ENCODE peak calls at places on chromosome 16, in six cellular contexts. M is tibial artery, Q is thoracic aorta, H is HFF-Myc, Y is AG04450, D is MM.1S. X is an unnamed sample.
A peak's percentile ranks its signal among the peaks of the same experiment; 100 is the strongest.

GRCh38 chr16:79847101-79847500 is 246.6 kb upstream of the MAF start:
- DNase-seq in Y (no peak), Q (no peak), H (no peak), M (no peak), D (no peak), X (no peak)

GRCh38 chr16:59865071-59865671 is 1131.1 kb upstream of the GOT2 start:
- DNase-seq in Y (no peak), M (no peak), Q (no peak), H (no peak), D (no peak), X (no peak)

GRCh38 chr16:77869997-77870813 is 81.8 kb downstream of the VAT1L start:
- DNase-seq in D (no peak), M (no peak), Y (no peak), H (no peak), Q (no peak), X (no peak)

GRCh38 chr16:18068477-18068876 is 268.1 kb downstream of the NPIPA8 start:
- DNase-seq in H (no peak), D (no peak), M (no peak), Q (no peak), Y (no peak), X (no peak)

GRCh38 chr16:47866431-47866830 is 289.4 kb downstream of the ABCC12 start:
- DNase-seq in Y (no peak), M (no peak), D (no peak), H (no peak), Q (no peak), X (no peak)

GRCh38 chr16:67843343-67843765 is 1.2 kb downstream of the THAP11 start:
- DNase-seq in Q (no peak), D (no peak), Y (no peak), M (no peak), H (no peak), X (peak; percentile 50)

GRCh38 chr16:31501226-31501965 is 6.8 kb downstream of the RUSF1 start:
- DNase-seq in M (no peak), D (no peak), Q (no peak), Y (no peak), H (no peak), X (no peak)

GRCh38 chr16:50227665-50228064 is 38.7 kb upstream of the ADCY7 start:
- DNase-seq in Y (no peak), D (no peak), H (no peak), Q (no peak), M (no peak), X (no peak)

GRCh38 chr16:14360326-14361037 is 269.6 kb downstream of the PARN start:
- DNase-seq in M (no peak), D (no peak), Q (no peak), Y (no peak), H (no peak), X (no peak)

GRCh38 chr16:69048328-69049120 is 56.9 kb upstream of the HAS3 start:
- DNase-seq in D (no peak), Y (no peak), Q (no peak), M (no peak), H (no peak), X (no peak)

GRCh38 chr16:72123426-72123825 is 29.8 kb downstream of the DHX38 start:
- DNase-seq in Y (no peak), M (no peak), Q (no peak), H (no peak), D (no peak), X (no peak)

GRCh38 chr16:77414752-77415231 is 20.0 kb downstream of the ADAMTS18 start:
- DNase-seq in Y (no peak), M (no peak), Q (no peak), H (no peak), D (no peak), X (no peak)

GRCh38 chr16:66991545-66992077 is 3.2 kb downstream of the CES4A start:
- DNase-seq in H (no peak), Y (no peak), M (no peak), Q (no peak), D (no peak), X (no peak)

GRCh38 chr16:26118575-26118974 is 426.8 kb downstream of the HS3ST4 start:
- DNase-seq in D (no peak), H (no peak), M (no peak), Y (no peak), Q (no peak), X (no peak)

GRCh38 chr16:55569025-55569424 is 2.5 kb downstream of the CAPNS2 start:
- DNase-seq in M (no peak), H (no peak), Y (no peak), Q (no peak), D (no peak), X (no peak)

GRCh38 chr16:610513-611381 is 20.0 kb upstream of the WFIKKN1 start:
- DNase-seq in Y (no peak), Q (no peak), H (no peak), M (no peak), D (no peak), X (peak; percentile 31)

GRCh38 chr16:49460786-49461470 is 87.3 kb downstream of the C16orf78 start:
- DNase-seq in H (no peak), M (no peak), Y (no peak), Q (no peak), D (no peak), X (no peak)

GRCh38 chr16:1773703-1774455 is 945 bp upstream of the MRPS34 start:
- DNase-seq in H (no peak), Q (no peak), M (no peak), Y (no peak), D (no peak), X (no peak)

GRCh38 chr16:68349838-68350410 is 39.1 kb downstream of the PRMT7 start:
- DNase-seq in H (no peak), M (no peak), Q (no peak), Y (no peak), D (no peak), X (no peak)

GRCh38 chr16:55542459-55543082 is 23.9 kb upstream of the CAPNS2 start:
- DNase-seq in Q (no peak), M (no peak), H (peak; percentile 32), Y (no peak), D (no peak), X (no peak)

GRCh38 chr16:28879261-28879840 is 1.1 kb downstream of the ATP2A1 start:
- DNase-seq in Y (no peak), M (no peak), D (no peak), H (no peak), Q (no peak), X (no peak)

GRCh38 chr16:23903001-23903414 is 67.2 kb downstream of the PRKCB start:
- DNase-seq in D (no peak), H (no peak), M (no peak), Y (no peak), Q (no peak), X (no peak)

GRCh38 chr16:84566580-84567244 is 51.2 kb downstream of the COTL1 start:
- DNase-seq in D (no peak), Y (no peak), M (no peak), Q (no peak), H (no peak), X (no peak)

GRCh38 chr16:55515110-55515509 is 6.2 kb downstream of the LPCAT2 start:
- DNase-seq in H (no peak), M (no peak), Q (no peak), D (no peak), Y (no peak), X (no peak)

GRCh38 chr16:10371592-10371991 is 14.3 kb upstream of the ATF7IP2 start:
- DNase-seq in M (no peak), Q (no peak), Y (no peak), H (no peak), D (no peak), X (no peak)

GRCh38 chr16:71249399-71249798 is 18.9 kb upstream of the HYDIN start:
- DNase-seq in Q (no peak), Y (no peak), D (no peak), H (no peak), M (no peak), X (no peak)

GRCh38 chr16:69853481-69853880 is 91.3 kb downstream of the WWP2 start:
- DNase-seq in M (no peak), H (no peak), D (no peak), Y (no peak), Q (no peak), X (no peak)

DNA sequence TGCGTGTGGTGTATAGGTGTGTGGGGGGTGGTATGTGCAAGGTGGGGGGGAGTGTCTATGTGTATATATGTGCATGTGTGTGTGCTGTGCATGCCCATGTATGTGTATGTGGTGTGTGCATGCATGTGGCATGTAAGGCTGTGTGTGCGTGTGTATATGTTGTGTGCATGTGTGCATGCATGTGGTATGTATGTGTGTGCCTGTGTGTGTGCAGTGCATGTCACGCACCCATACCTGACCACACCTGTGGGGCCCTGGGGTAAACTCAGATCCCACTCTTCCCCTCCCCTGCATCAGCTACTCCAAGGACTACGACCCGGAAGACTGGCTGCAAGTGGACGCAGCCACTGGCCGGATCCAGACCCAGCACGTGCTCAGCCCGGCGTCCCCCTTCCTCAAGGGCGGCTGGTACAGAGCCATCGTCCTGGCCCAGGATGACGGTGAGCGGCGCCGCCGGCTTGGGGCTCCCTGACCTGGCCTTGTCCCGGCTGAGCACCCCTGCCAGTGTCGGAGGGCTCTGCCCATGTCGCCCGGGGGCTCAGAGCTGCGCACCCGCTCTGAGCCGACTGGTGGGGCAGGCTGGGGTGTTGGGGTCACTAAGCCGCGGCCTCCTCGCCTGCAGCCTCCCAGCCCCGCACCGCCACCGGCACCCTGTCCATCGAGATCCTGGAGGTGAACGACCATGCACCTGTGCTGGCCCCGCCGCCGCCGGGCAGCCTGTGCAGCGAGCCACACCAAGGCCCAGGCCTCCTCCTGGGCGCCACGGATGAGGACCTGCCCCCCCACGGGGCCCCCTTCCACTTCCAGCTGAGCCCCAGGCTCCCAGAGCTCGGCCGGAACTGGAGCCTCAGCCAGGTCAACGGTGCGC is 9.1 kb downstream of the SLC22A31 start:
- DNase-seq in Q (no peak), D (no peak), M (no peak), H (no peak), Y (no peak), X (no peak)
- H3K4me3 ChIP-seq in Q (peak overlapping the region; percentile 69), D (no peak overlapping the region), M (peak overlapping the region; percentile 50), H (no peak overlapping the region), Y (peak overlapping the region; percentile 67), X (no peak overlapping the region)

GRCh38 chr16:8957509-8958157 is 6.1 kb downstream of the USP7 start:
- DNase-seq in D (no peak), Y (no peak), H (no peak), Q (no peak), M (no peak), X (no peak)

GRCh38 chr16:8958344-8958808 is 5.3 kb downstream of the USP7 start:
- DNase-seq in Y (no peak), M (peak; percentile 33), Q (peak; percentile 18), H (no peak), D (no peak), X (peak; percentile 70)

GRCh38 chr16:8956265-8957060 is 7.2 kb downstream of the USP7 start:
- DNase-seq in Q (no peak), M (peak; percentile 40), Y (no peak), D (no peak), H (no peak), X (no peak)

GRCh38 chr16:8957061-8957392 is 6.7 kb downstream of the USP7 start:
- DNase-seq in H (no peak), Q (no peak), M (no peak), D (no peak), Y (no peak), X (no peak)

GRCh38 chr16:8955828-8956227 is 7.9 kb downstream of the USP7 start:
- DNase-seq in Q (no peak), M (no peak), Y (no peak), D (no peak), H (no peak), X (no peak)
- H3K4me3 ChIP-seq in Q (no peak overlapping the region), M (no peak overlapping the region), Y (no peak overlapping the region), D (no peak overlapping the region), H (no peak overlapping the region), X (no peak overlapping the region)

GRCh38 chr16:85657267-85657650 is 31.5 kb downstream of the GINS2 start:
- DNase-seq in Q (no peak), D (no peak), H (no peak), Y (no peak), M (no peak), X (no peak)
- H3K4me3 ChIP-seq in Q (no peak overlapping the region), D (no peak overlapping the region), H (no peak overlapping the region), Y (no peak overlapping the region), M (no peak overlapping the region), X (no peak overlapping the region)

GRCh38 chr16:35797811-35798210 is 2338.4 kb downstream of the TP53TG3F start:
- DNase-seq in Q (no peak), Y (no peak), D (no peak), M (no peak), H (no peak), X (peak; percentile 26)
- H3K4me3 ChIP-seq in Q (no peak overlapping the region), Y (no peak overlapping the region), D (no peak overlapping the region), M (no peak overlapping the region), H (no peak overlapping the region), X (no peak overlapping the region)

X was measured in Jurkat, Clone E6-1.